ENCODE peak calls at places on chromosome 15, in six cellular contexts. K is breast epithelium, B is A549, D is heart left ventricle, E is body of pancreas, X is Peyer's patch. M is an unnamed sample.

GRCh38 chr15:71079208-71080044 is 35.8 kb upstream of the THSD4 start:
- DNase-seq in K (no peak), B (peak), D (no peak), E (peak), X (no peak), M (no peak)

GRCh38 chr15:48775556-48775955 is 35.3 kb downstream of the CEP152 start:
- DNase-seq in K (no peak), B (no peak), D (no peak), E (no peak), X (no peak), M (no peak)

GRCh38 chr15:79370716-79371115 is 59.8 kb downstream of the TMED3 start:
- DNase-seq in K (no peak), B (no peak), D (no peak), E (no peak), X (no peak), M (no peak)

GRCh38 chr15:60914360-60914759 is 314.7 kb downstream of the RORA start:
- DNase-seq in K (no peak), B (no peak), D (no peak), E (peak), X (no peak), M (no peak)

GRCh38 chr15:78162038-78162437 is 12.9 kb downstream of the IDH3A start:
- DNase-seq in K (no peak), B (no peak), D (no peak), E (no peak), X (peak), M (no peak)

GRCh38 chr15:62901916-62902554 is 140.5 kb upstream of the TPM1 start:
- DNase-seq in K (no peak), B (no peak), D (no peak), E (no peak), X (no peak), M (no peak)

GRCh38 chr15:73897441-73898261 is 24.3 kb downstream of the TBC1D21 start:
- DNase-seq in K (no peak), B (peak), D (peak), E (peak), X (peak), M (no peak)

GRCh38 chr15:27527490-27528067 is 556.6 kb downstream of the GABRG3 start:
- DNase-seq in K (no peak), B (peak), D (no peak), E (no peak), X (no peak), M (no peak)

GRCh38 chr15:39672184-39672583 is 91.3 kb downstream of the THBS1 start:
- DNase-seq in K (no peak), B (no peak), D (no peak), E (no peak), X (no peak), M (no peak)

GRCh38 chr15:78265752-78266224 is 1.4 kb downstream of the DNAJA4 start:
- DNase-seq in K (no peak), B (no peak), D (peak), E (no peak), X (no peak), M (no peak)

GRCh38 chr15:72796515-72797337 is 13.2 kb upstream of the ADPGK start:
- DNase-seq in K (no peak), B (peak), D (peak), E (peak), X (peak), M (no peak)
- TF ChIP-seq CTCF in K (peak), B (peak), D (peak), E (peak), X (peak), M (peak)

GRCh38 chr15:82571722-82572222 is 31.5 kb upstream of the RPS17 start:
- DNase-seq in K (peak), B (no peak), D (peak), E (peak), X (peak), M (no peak)
- TF ChIP-seq POLR2A in K (no peak), B (no peak), D (peak), E (peak), X (no peak), M (no peak)

GRCh38 chr15:101115887-101116680 is 135.8 kb downstream of the CHSY1 start:
- DNase-seq in K (peak), B (no peak), D (peak), E (peak), X (no peak), M (no peak)
- TF ChIP-seq CTCF in K (no peak), B (no peak), D (no peak), E (no peak), X (no peak), M (no peak)

GRCh38 chr15:23038741-23039150 is 623 bp downstream of the TUBGCP5 start:
- DNase-seq in K (no peak), B (peak), D (no peak), E (peak), X (no peak), M (no peak)

GRCh38 chr15:23035964-23036566 is 3.3 kb downstream of the TUBGCP5 start:
- DNase-seq in K (no peak), B (peak), D (no peak), E (peak), X (peak), M (no peak)

GRCh38 chr15:23033979-23034378 is 5.4 kb downstream of the TUBGCP5 start:
- DNase-seq in K (no peak), B (no peak), D (no peak), E (no peak), X (peak), M (no peak)

GRCh38 chr15:23039917-23040281 is 530 bp upstream of the TUBGCP5 start:
- DNase-seq in K (no peak), B (no peak), D (no peak), E (no peak), X (no peak), M (no peak)

DNA sequence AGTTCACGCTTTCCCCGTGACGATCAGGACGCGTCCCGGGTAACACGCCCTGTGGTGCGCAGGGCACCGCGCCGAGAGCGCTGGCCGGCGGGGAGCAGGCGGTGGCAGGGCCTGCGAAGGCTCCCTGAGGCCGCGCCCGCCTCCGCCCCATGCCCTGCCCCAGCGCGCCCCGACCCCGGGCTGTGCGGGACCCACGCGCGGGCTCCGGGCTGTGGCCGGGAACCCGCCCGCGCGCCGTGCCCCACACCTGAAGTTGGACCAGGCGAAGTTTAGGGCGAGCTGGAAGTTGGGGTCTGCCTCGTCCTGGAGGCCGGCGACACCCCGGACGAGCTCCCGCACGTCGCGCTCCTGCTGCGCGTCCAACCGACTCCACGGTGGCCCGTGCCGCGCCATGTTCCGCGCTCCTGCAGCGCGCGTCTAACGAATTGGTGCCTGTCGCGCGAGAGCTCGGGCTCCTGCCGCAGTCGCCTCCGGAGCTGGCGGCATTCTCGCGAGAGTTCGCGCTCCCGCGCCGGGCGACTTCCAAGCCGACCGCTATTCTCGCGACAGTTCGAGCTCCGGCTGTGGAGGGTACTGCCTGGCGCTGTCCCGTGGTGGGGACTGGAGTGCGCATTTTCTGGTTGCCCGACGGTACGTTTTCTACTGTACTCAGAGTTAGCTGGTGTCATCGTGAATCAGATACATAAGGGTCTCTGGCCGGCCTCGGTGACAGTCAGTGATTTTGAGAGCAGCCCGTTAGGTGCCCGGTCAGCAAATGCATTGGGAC is at the start of gene TUBGCP5:
- DNase-seq in K (peak), B (peak), D (peak), E (peak), X (peak), M (peak)
- TF ChIP-seq POLR2A in K (peak), B (peak), D (peak), E (peak), X (peak), M (peak)

DNA sequence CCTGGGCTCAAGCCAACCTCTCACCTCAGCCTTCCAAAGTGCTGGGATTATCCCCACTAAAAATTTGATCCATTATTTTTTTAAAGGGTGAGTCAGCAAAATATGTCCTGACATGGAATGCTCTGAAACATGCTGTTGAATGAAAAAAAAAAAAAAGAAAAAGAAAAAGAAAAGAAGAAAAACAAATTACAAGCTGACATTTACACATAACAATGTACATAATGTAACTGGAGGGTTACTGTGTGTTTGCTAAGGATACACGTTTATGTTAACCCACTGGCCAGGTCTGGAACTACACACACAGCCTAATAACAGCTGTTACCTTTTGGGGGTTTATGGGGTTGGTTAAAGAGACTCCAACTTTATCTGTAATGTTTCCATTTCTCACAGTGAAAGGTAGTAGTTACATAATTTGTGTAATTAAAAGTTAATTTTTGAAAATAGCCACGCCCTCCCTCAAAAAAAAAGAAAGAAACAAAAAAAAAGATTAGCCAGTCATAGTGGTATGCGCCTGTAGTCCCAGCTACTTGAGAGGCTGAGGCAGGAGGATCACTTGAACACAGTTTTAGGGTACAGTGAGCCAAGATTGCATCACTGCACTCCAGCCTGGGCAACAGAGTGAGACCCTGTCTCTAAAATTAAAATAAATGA is 3.1 kb upstream of the MESP2 start:
- DNase-seq in K (no peak), B (peak), D (no peak), E (no peak), X (no peak), M (no peak)
- TF ChIP-seq CTCF in K (no peak), B (no peak), D (no peak), E (no peak), X (no peak), M (peak)

GRCh38 chr15:99474041-99474906 is 91.5 kb upstream of the MEF2A start:
- DNase-seq in K (no peak), B (no peak), D (peak), E (peak), X (no peak), M (no peak)
- TF ChIP-seq POLR2A in K (no peak), B (no peak), D (peak), E (no peak), X (no peak), M (no peak)

GRCh38 chr15:76382987-76383728 is 46.6 kb downstream of the ISL2 start:
- DNase-seq in K (no peak), B (no peak), D (no peak), E (no peak), X (no peak), M (no peak)

GRCh38 chr15:76386926-76387325 is 50.4 kb downstream of the ISL2 start:
- DNase-seq in K (no peak), B (no peak), D (no peak), E (no peak), X (no peak), M (no peak)

GRCh38 chr15:76381366-76381765 is 44.8 kb downstream of the ISL2 start:
- DNase-seq in K (no peak), B (no peak), D (no peak), E (no peak), X (no peak), M (no peak)

GRCh38 chr15:76386178-76386577 is 49.6 kb downstream of the ISL2 start:
- DNase-seq in K (no peak), B (no peak), D (no peak), E (no peak), X (no peak), M (no peak)

GRCh38 chr15:76384409-76384808 is 47.8 kb downstream of the ISL2 start:
- DNase-seq in K (no peak), B (no peak), D (no peak), E (no peak), X (no peak), M (no peak)
- TF ChIP-seq CTCF in K (no peak), B (no peak), D (no peak), E (no peak), X (no peak), M (no peak)

M was measured in esophagus squamous epithelium.